ENCODE peak calls at places on chromosome 19, in six cellular contexts. P, D, B, T, Z and R are unnamed samples.

GRCh38 chr19:44741841-44742352 is 6.6 kb upstream of the BCL3 start:
- DNase-seq in B (peak; percentile 98), D (no peak), P (peak; percentile 98), T (no peak), Z (peak; percentile 100), R (no peak)

GRCh38 chr19:55226273-55226672 is 2.3 kb downstream of the TMEM86B start:
- DNase-seq in Z (no peak), B (no peak), T (no peak), P (no peak), D (no peak), R (no peak)

GRCh38 chr19:47531640-47532387 is 17.0 kb upstream of the NAPA start:
- DNase-seq in T (no peak), D (no peak), Z (no peak), P (no peak), B (no peak), R (no peak)

GRCh38 chr19:31254611-31255010 is 94.6 kb downstream of the TSHZ3 start:
- DNase-seq in P (no peak), D (no peak), T (no peak), Z (no peak), B (no peak), R (no peak)

GRCh38 chr19:44202470-44202869 is 9.9 kb upstream of the ZNF227 start:
- DNase-seq in B (no peak), Z (peak; percentile 58), D (no peak), T (no peak), P (no peak), R (no peak)

GRCh38 chr19:49574206-49574755 is 6.1 kb downstream of the NOSIP start:
- DNase-seq in P (no peak), T (no peak), D (no peak), Z (peak; percentile 60), B (no peak), R (no peak)

GRCh38 chr19:50537769-50538230 is 24.1 kb upstream of the ASPDH start:
- DNase-seq in B (peak; percentile 30), Z (peak; percentile 77), D (peak; percentile 89), P (peak; percentile 68), T (peak; percentile 76), R (peak; percentile 46)

GRCh38 chr19:8373867-8374813 is 10.2 kb downstream of the ANGPTL4 start:
- DNase-seq in B (peak; percentile 71), T (no peak), Z (no peak), P (peak; percentile 91), D (no peak), R (no peak)

GRCh38 chr19:4061683-4062575 is 4.8 kb downstream of the ZBTB7A start:
- DNase-seq in D (no peak), P (peak; percentile 79), T (peak; percentile 20), B (no peak), Z (peak; percentile 31), R (no peak)

GRCh38 chr19:6744381-6745288 is 5.2 kb downstream of the TRIP10 start:
- DNase-seq in Z (peak; percentile 85), P (peak; percentile 75), T (no peak), D (no peak), B (peak; percentile 76), R (no peak)
- H3K4me3 ChIP-seq in Z (peak overlapping the region; percentile 9), P (no peak overlapping the region), T (no peak overlapping the region), D (no peak overlapping the region), B (no peak overlapping the region), R (no peak overlapping the region)

DNA sequence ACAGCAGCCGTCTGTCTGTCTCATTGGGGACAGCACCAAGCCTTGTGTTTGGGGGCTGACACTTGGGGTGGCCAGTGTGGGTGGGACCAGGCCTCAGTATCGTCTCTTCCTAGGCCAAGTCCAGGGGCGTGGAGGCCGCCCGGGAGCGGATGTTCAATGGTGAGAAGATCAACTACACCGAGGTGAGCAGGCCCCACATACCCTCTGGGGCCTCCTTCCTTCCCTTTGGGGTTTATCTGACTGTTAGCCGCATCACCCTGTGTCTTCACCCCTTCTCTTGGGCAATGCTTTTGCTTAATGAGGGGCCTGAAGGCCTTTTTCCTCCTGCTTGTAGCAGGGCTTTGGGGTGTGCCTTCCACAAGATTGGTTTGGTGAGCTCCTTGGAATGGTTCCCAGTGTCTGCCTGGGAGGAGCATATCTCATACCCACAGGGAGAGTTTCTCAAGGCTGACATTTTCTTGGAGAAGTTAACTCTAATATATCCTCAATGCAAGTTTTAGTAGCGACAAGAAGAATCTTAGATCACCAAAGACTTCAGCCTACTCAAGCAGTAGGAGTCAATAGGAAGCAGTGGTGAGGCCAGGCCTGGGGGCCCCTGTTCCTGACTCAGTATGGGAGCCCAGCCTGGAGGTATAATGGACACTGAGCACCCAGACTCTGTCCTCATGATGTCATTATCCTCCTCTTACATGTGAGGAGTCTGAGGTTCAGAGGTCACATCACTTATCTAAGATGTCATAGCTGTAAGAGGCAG is 1.9 kb downstream of the GPI start:
- DNase-seq in Z (peak; percentile 52), T (no peak), P (no peak), B (no peak), D (no peak), R (no peak)
- H3K4me3 ChIP-seq in Z (no peak overlapping the region), T (peak overlapping the region; percentile 95), P (no peak overlapping the region), B (no peak overlapping the region), D (no peak overlapping the region), R (peak overlapping the region; percentile 92)

DNA sequence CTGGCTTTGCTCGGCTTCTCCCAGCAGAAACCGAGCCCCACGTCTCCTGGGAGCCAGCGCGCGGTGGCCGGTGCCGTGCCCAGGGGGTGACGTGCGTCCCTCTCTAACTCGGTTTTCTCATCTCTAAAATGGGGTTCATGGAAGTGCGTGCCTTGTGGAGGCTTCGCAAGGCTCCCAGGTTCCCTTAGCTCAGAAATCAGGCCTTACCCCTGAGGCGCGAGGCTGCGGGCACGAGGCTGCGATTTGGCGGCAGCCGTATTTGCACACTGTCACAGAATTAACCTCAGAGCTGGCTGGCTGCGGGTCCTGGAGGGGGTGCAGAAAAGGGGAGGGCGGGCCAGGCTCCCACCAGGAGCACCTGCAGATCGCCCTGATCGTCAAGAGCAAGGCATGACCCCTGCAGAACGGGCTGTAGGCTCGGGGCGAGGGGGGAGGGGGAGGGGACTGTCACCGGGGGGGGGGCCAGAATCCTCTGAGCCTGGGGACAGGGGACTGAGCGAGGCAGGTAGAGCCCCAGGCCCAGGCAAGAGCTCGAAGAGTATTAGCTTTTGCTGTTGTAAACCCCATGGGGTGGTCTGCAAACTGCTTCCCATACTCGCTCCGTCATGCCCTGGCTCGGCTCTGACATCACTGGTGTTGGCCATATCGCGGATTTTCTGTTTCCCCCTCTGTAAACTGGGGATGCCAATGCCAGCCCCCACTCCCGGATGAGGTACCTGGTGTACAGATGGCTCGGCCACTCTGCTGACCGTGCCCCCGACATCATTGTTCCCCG is 62.2 kb downstream of the CCNE1 start:
- DNase-seq in B (no peak), Z (no peak), T (no peak), P (no peak), D (no peak), R (no peak)
- H3K4me3 ChIP-seq in B (no peak overlapping the region), Z (no peak overlapping the region), T (peak overlapping the region; percentile 65), P (no peak overlapping the region), D (peak overlapping the region; percentile 70), R (no peak overlapping the region)

GRCh38 chr19:38527466-38528136 is 90.2 kb downstream of the MAP4K1 start:
- DNase-seq in D (no peak), Z (no peak), T (peak; percentile 41), B (no peak), P (no peak), R (peak; percentile 11)
- H3K4me3 ChIP-seq in D (no peak overlapping the region), Z (no peak overlapping the region), T (no peak overlapping the region), B (no peak overlapping the region), P (no peak overlapping the region), R (no peak overlapping the region)

GRCh38 chr19:10338940-10339339 is 484 bp downstream of the ICAM3 start:
- DNase-seq in P (no peak), B (no peak), T (no peak), Z (no peak), D (no peak), R (no peak)
- H3K4me3 ChIP-seq in P (no peak overlapping the region), B (no peak overlapping the region), T (peak overlapping the region; percentile 70), Z (no peak overlapping the region), D (no peak overlapping the region), R (peak overlapping the region; percentile 81)